ENCODE peak calls at places on chromosomes 13 and 19, in nine cellular contexts. E is HFF-Myc; Y is choroid plexus epithelial cell; A is A549; F is ovary; C is fibroblast of the aortic adventitia; G is AG10803; R is CD8-positive, alpha-beta T cell; Z is lung. H is an unnamed sample.

GRCh38 chr13:103772576-103772975 is 706.4 kb upstream of the SLC10A2 start:
- DNase-seq in E (no peak), Y (no peak), A (peak), F (no peak), C (no peak), G (no peak), R (no peak), Z (no peak), H (no peak)

GRCh38 chr19:35879068-35879467 is 10.7 kb downstream of the APLP1 start:
- DNase-seq in E (no peak), Y (no peak), A (no peak), F (no peak), C (no peak), G (no peak), R (no peak), Z (no peak), H (no peak)

GRCh38 chr13:23608704-23609413 is 38.6 kb downstream of the TNFRSF19 start:
- DNase-seq in E (peak), Y (peak), A (no peak), F (peak), C (no peak), G (peak), R (no peak), Z (peak), H (no peak)

GRCh38 chr13:35810286-35810685 is 320.9 kb downstream of the DCLK1 start:
- DNase-seq in E (no peak), Y (no peak), A (no peak), F (no peak), C (no peak), G (no peak), R (no peak), Z (no peak), H (no peak)

GRCh38 chr13:94822356-94822755 is 110.0 kb upstream of the SOX21 start:
- DNase-seq in E (no peak), Y (no peak), A (no peak), F (no peak), C (no peak), G (no peak), R (no peak), Z (no peak), H (no peak)

GRCh38 chr13:39144941-39145533 is 106.8 kb downstream of the NHLRC3 start:
- DNase-seq in E (peak), Y (peak), A (peak), F (peak), C (peak), G (peak), R (no peak), Z (no peak), H (peak)

GRCh38 chr13:112729408-112729807 is 39.6 kb downstream of the ATP11A start:
- DNase-seq in E (no peak), Y (no peak), A (no peak), F (peak), C (no peak), G (no peak), R (no peak), Z (no peak), H (no peak)

GRCh38 chr13:87356314-87356713 is 314.9 kb upstream of the SLITRK5 start:
- DNase-seq in E (no peak), Y (no peak), A (no peak), F (no peak), C (no peak), G (no peak), R (no peak), Z (no peak), H (no peak)

GRCh38 chr19:15223649-15224371 is 8.4 kb downstream of the EPHX3 start:
- DNase-seq in E (no peak), Y (no peak), A (no peak), F (peak), C (no peak), G (no peak), R (no peak), Z (no peak), H (no peak)

GRCh38 chr13:37539176-37539575 is 59.4 kb downstream of the POSTN start:
- DNase-seq in E (no peak), Y (no peak), A (no peak), F (no peak), C (no peak), G (peak), R (no peak), Z (no peak), H (no peak)

GRCh38 chr13:96817336-96817941 is 176.8 kb downstream of the OXGR1 start:
- DNase-seq in E (no peak), Y (peak), A (no peak), F (no peak), C (peak), G (peak), R (no peak), Z (no peak), H (no peak)

GRCh38 chr19:294341-294818 is 3.2 kb upstream of the PLPP2 start:
- DNase-seq in E (no peak), Y (peak), A (no peak), F (peak), C (no peak), G (peak), R (no peak), Z (no peak), H (no peak)

GRCh38 chr19:55443824-55444719 is 972 bp upstream of the SHISA7 start:
- DNase-seq in E (no peak), Y (no peak), A (no peak), F (no peak), C (no peak), G (no peak), R (no peak), Z (no peak), H (no peak)

GRCh38 chr19:12550951-12551832 is at the start of gene ZNF564:
- DNase-seq in E (peak), Y (peak), A (peak), F (peak), C (peak), G (peak), R (peak), Z (peak), H (peak)

GRCh38 chr19:2648528-2648937 is 54.0 kb downstream of the GNG7 start:
- DNase-seq in E (peak), Y (peak), A (peak), F (peak), C (peak), G (peak), R (peak), Z (peak), H (no peak)

GRCh38 chr13:36154567-36155231 is 23.5 kb upstream of the DCLK1 start:
- DNase-seq in E (no peak), Y (peak), A (no peak), F (no peak), C (peak), G (no peak), R (no peak), Z (no peak), H (peak)

GRCh38 chr13:38173403-38173802 is 176.2 kb upstream of the UFM1 start:
- DNase-seq in E (no peak), Y (no peak), A (no peak), F (no peak), C (no peak), G (no peak), R (no peak), Z (no peak), H (no peak)

GRCh38 chr19:2824129-2824528 is 4.5 kb downstream of the ZNF554 start:
- DNase-seq in E (no peak), Y (no peak), A (no peak), F (no peak), C (no peak), G (no peak), R (no peak), Z (no peak), H (no peak)

GRCh38 chr13:21616880-21617279 is 12.9 kb upstream of the MICU2 start:
- DNase-seq in E (no peak), Y (no peak), A (no peak), F (no peak), C (no peak), G (no peak), R (no peak), Z (no peak), H (no peak)

GRCh38 chr13:32056316-32056715 is 24.7 kb downstream of the FRY start:
- DNase-seq in E (no peak), Y (no peak), A (no peak), F (no peak), C (no peak), G (no peak), R (no peak), Z (no peak), H (no peak)

GRCh38 chr19:36169084-36169760 is 17.0 kb upstream of the COX7A1 start:
- DNase-seq in E (no peak), Y (no peak), A (no peak), F (no peak), C (no peak), G (no peak), R (no peak), Z (no peak), H (peak)

GRCh38 chr19:36054119-36054732 is at the start of gene THAP8:
- DNase-seq in E (peak), Y (peak), A (peak), F (peak), C (peak), G (peak), R (peak), Z (peak), H (peak)

GRCh38 chr19:40604647-40605200 is 3.6 kb downstream of the LTBP4 start:
- DNase-seq in E (no peak), Y (no peak), A (no peak), F (peak), C (no peak), G (no peak), R (no peak), Z (no peak), H (no peak)

GRCh38 chr19:30367421-30367820 is 4.8 kb upstream of the ZNF536 start:
- DNase-seq in E (no peak), Y (no peak), A (no peak), F (no peak), C (no peak), G (no peak), R (no peak), Z (no peak), H (no peak)
- TF ChIP-seq CTCF in E (no peak), Y (no peak), A (no peak), F (no peak), C (no peak), G (no peak), R (no peak), Z (no peak), H (no peak)

GRCh38 chr19:39407644-39408391 is 1.2 kb downstream of the ZFP36 start:
- DNase-seq in E (no peak), Y (peak), A (no peak), F (peak), C (peak), G (peak), R (no peak), Z (peak), H (no peak)
- H3K4me3 ChIP-seq in E (peak), Y (peak), A (peak), F (peak), C (peak), G (peak), R (peak), Z (peak), H (peak)

GRCh38 chr19:45640849-45641273 is 1.7 kb upstream of the EML2 start:
- DNase-seq in E (no peak), Y (no peak), A (no peak), F (peak), C (no peak), G (no peak), R (no peak), Z (peak), H (no peak)

GRCh38 chr19:45641274-45642105 is 2.3 kb upstream of the EML2 start:
- DNase-seq in E (peak), Y (peak), A (peak), F (peak), C (peak), G (peak), R (peak), Z (peak), H (no peak)

GRCh38 chr19:45636902-45637301 is 2.3 kb downstream of the EML2 start:
- DNase-seq in E (no peak), Y (no peak), A (no peak), F (no peak), C (no peak), G (no peak), R (no peak), Z (no peak), H (no peak)

GRCh38 chr19:45637890-45638667 is 1.1 kb downstream of the EML2 start:
- DNase-seq in E (no peak), Y (peak), A (no peak), F (no peak), C (peak), G (peak), R (no peak), Z (no peak), H (no peak)

DNA sequence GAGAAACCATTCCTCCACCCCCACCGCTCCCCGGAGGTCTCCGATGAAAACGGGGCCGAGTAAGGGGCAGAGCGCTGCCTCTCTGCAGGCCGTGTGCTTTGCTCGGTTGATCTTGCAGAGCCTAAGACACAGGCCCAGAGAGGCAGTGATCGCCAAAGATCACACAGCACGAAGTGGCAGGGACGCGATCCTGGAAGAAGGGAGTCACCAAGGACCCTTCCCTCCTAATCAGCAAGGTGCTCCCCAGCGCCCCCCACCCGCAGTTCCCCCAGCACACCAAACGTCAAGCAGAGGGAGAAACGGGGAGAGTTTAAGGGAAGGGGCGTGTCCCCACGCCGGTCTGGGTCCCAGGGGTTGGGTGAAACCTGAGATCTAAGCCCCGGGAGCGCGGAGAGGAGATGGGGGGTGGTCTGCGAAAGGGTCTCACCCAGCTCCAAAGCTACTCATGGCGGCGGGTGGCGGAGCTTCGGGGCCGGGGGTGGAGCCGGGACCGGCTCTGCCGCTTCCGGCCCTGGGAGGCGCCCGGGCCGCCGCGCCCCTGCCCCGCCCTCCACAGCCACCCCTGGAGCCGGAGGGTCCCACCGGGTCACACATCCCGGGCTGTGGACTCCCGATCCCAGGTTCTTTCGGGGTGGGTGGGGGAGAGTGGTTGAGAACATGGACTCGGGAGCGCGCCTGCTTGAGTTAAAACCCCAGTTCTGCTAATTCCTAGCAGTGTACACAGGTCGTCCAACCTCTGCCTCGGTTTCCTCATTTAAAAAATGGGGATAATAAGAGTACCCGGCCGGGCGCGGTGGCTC is at the start of gene EML2:
- DNase-seq in E (no peak), Y (peak), A (peak), F (peak), C (no peak), G (peak), R (no peak), Z (peak), H (no peak)
- TF ChIP-seq CTCF in E (peak), Y (peak), A (peak), F (no peak), C (peak), G (peak), R (no peak), Z (peak), H (peak)

DNA sequence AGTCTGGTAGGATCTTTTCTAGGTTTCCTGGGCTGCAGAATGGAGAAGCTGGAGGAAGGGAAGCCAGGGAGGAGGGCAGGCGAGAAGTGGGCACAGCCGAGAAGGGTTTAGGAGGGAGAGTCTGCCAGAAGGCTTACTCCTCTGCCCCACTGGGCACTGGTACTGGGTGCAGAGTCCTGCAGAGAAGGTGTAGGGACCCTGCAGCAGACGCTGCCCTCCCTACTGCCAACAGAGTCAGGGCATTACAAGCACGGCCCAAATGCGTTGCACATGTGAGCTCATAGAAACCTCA is 726 bp upstream of the PEPD start:
- DNase-seq in E (no peak), Y (no peak), A (no peak), F (no peak), C (no peak), G (no peak), R (no peak), Z (no peak), H (no peak)
- H3K4me3 ChIP-seq in E (peak), Y (peak), A (peak), F (peak), C (peak), G (peak), R (peak), Z (no peak), H (peak)

GRCh38 chr19:29285878-29286277 is 72.9 kb upstream of the UQCRFS1 start:
- DNase-seq in E (no peak), Y (no peak), A (no peak), F (no peak), C (no peak), G (no peak), R (no peak), Z (no peak), H (no peak)
- TF ChIP-seq CTCF in E (no peak), Y (no peak), A (peak), F (no peak), C (no peak), G (peak), R (no peak), Z (no peak), H (no peak)

GRCh38 chr19:8001651-8001994 is 3.8 kb downstream of the ELAVL1 start:
- DNase-seq in E (no peak), Y (no peak), A (no peak), F (no peak), C (no peak), G (no peak), R (no peak), Z (no peak), H (no peak)
- H3K4me3 ChIP-seq in E (peak), Y (no peak), A (no peak), F (no peak), C (no peak), G (no peak), R (no peak), Z (no peak), H (no peak)

H was measured in retinal pigment epithelial cell.